ENCODE peak calls at places on chromosomes 3 and 15, in seven cellular contexts. T, L, Q, W, C, A and H are unnamed samples.

GRCh38 chr15:92665100-92665555 is 9.6 kb upstream of the FAM174B start:
- DNase-seq in A (no peak), W (no peak), C (no peak), T (no peak), Q (no peak), L (no peak), H (no peak)

GRCh38 chr15:100831466-100831865 is 48.2 kb upstream of the ALDH1A3 start:
- DNase-seq in Q (no peak), A (no peak), C (no peak), W (no peak), L (no peak), T (no peak), H (no peak)

GRCh38 chr3:73073091-73073707 is 11.7 kb downstream of the EBLN2 start:
- DNase-seq in A (peak), W (no peak), L (no peak), C (no peak), Q (no peak), T (no peak), H (no peak)

GRCh38 chr15:69794643-69795461 is 302.9 kb downstream of the TLE3 start:
- DNase-seq in C (no peak), L (no peak), A (no peak), W (no peak), Q (no peak), T (no peak), H (no peak)

GRCh38 chr3:134655706-134656105 is 4.9 kb upstream of the KY start:
- DNase-seq in L (no peak), C (no peak), Q (no peak), T (no peak), A (no peak), W (no peak), H (no peak)

GRCh38 chr3:18444597-18445420 is 19.7 kb upstream of the SATB1 start:
- DNase-seq in C (peak), A (peak), T (peak), W (peak), Q (peak), L (no peak), H (peak)

GRCh38 chr3:99515-99914 is 97.0 kb upstream of the CHL1 start:
- DNase-seq in W (no peak), C (no peak), T (no peak), Q (no peak), L (no peak), A (no peak), H (no peak)

GRCh38 chr3:100001083-100001482 is 113.2 kb downstream of the FILIP1L start:
- DNase-seq in A (no peak), L (no peak), T (no peak), Q (no peak), W (no peak), C (no peak), H (no peak)

GRCh38 chr3:5264896-5265770 is 77.6 kb downstream of the EDEM1 start:
- DNase-seq in A (no peak), L (no peak), W (no peak), Q (no peak), C (no peak), T (no peak), H (no peak)

GRCh38 chr15:92819312-92820232 is 80.6 kb upstream of the CHD2 start:
- DNase-seq in A (no peak), C (no peak), L (no peak), W (no peak), Q (no peak), T (no peak), H (no peak)

GRCh38 chr15:42144841-42145375 is 11.5 kb downstream of the PLA2G4F start:
- DNase-seq in Q (no peak), L (no peak), C (no peak), T (no peak), W (no peak), A (no peak), H (no peak)

GRCh38 chr3:52150860-52151259 is 3.4 kb downstream of the POC1A start:
- DNase-seq in Q (no peak), A (no peak), L (no peak), W (no peak), C (no peak), T (no peak), H (no peak)

GRCh38 chr3:116005404-116005803 is 382.1 kb downstream of the GAP43 start:
- DNase-seq in A (no peak), W (no peak), Q (peak), T (no peak), L (no peak), C (no peak), H (no peak)

GRCh38 chr3:66350601-66351000 is 129.8 kb downstream of the SLC25A26 start:
- DNase-seq in L (no peak), A (no peak), W (no peak), C (no peak), Q (no peak), T (no peak), H (no peak)

GRCh38 chr3:174408310-174408709 is 450.8 kb upstream of the NAALADL2 start:
- DNase-seq in A (no peak), T (no peak), Q (no peak), C (no peak), L (no peak), W (no peak), H (no peak)

GRCh38 chr15:79459666-79460065 is 27.5 kb downstream of the MINAR1 start:
- DNase-seq in Q (no peak), W (no peak), L (no peak), C (no peak), T (no peak), A (no peak), H (no peak)

GRCh38 chr3:100254168-100254777 is 6.5 kb upstream of the TBC1D23 start:
- DNase-seq in W (no peak), A (peak), T (no peak), Q (peak), L (peak), C (peak), H (peak)

GRCh38 chr3:170033489-170033888 is 4.3 kb upstream of the GPR160 start:
- DNase-seq in C (peak), W (peak), A (no peak), T (no peak), Q (no peak), L (no peak), H (peak)

GRCh38 chr3:128490650-128491070 is 2.3 kb downstream of the GATA2 start:
- DNase-seq in W (no peak), C (no peak), L (no peak), T (no peak), A (no peak), Q (no peak), H (no peak)